ENCODE peak calls at places on chromosomes 11 and 22, in six cellular contexts. B, Q, Z, S, H and G are unnamed samples.

GRCh38 chr11:47756208-47756607 is 10.9 kb downstream of the FNBP4 start:
- DNase-seq in B (no peak), Q (no peak), Z (no peak), S (no peak), H (no peak), G (no peak)

GRCh38 chr11:22634897-22635629 is 9.4 kb upstream of the FANCF start:
- DNase-seq in B (no peak), Q (peak), Z (peak), S (peak), H (peak), G (no peak)

GRCh38 chr22:35377735-35378134 is 3.2 kb upstream of the HMOX1 start:
- DNase-seq in B (no peak), Q (peak), Z (no peak), S (no peak), H (no peak), G (no peak)

GRCh38 chr11:125182522-125182921 is 18.0 kb downstream of the PKNOX2 start:
- DNase-seq in B (no peak), Q (no peak), Z (no peak), S (no peak), H (no peak), G (no peak)

GRCh38 chr11:134312223-134312622 is 19.6 kb upstream of the GLB1L2 start:
- DNase-seq in B (no peak), Q (no peak), Z (no peak), S (no peak), H (no peak), G (no peak)

GRCh38 chr11:95571861-95572260 is 217.7 kb downstream of the FAM76B start:
- DNase-seq in B (no peak), Q (no peak), Z (no peak), S (no peak), H (no peak), G (no peak)

GRCh38 chr11:57800444-57801184 is 39.0 kb downstream of the CTNND1 start:
- DNase-seq in B (peak), Q (peak), Z (peak), S (peak), H (peak), G (peak)

GRCh38 chr22:24440270-24440717 is 12.9 kb downstream of the ADORA2A start:
- DNase-seq in B (no peak), Q (no peak), Z (no peak), S (no peak), H (no peak), G (no peak)

GRCh38 chr11:1948389-1948788 is 1.3 kb downstream of the MRPL23 start:
- DNase-seq in B (no peak), Q (no peak), Z (no peak), S (no peak), H (no peak), G (no peak)

GRCh38 chr11:121741316-121741715 is 288.5 kb upstream of the SORL1-AS1 start:
- DNase-seq in B (no peak), Q (no peak), Z (peak), S (peak), H (no peak), G (peak)

GRCh38 chr11:102630598-102631448 is 5.7 kb upstream of the MMP20 start:
- DNase-seq in B (no peak), Q (no peak), Z (no peak), S (no peak), H (no peak), G (no peak)

GRCh38 chr22:50691521-50691920 is 18.9 kb downstream of the SHANK3 start:
- DNase-seq in B (peak), Q (peak), Z (peak), S (peak), H (peak), G (peak)

GRCh38 chr11:111456859-111457730 is 55.1 kb downstream of the BTG4 start:
- DNase-seq in B (no peak), Q (no peak), Z (no peak), S (no peak), H (no peak), G (no peak)

GRCh38 chr22:27668828-27669797 is 132.4 kb downstream of the MN1 start:
- DNase-seq in B (peak), Q (peak), Z (peak), S (peak), H (peak), G (peak)

GRCh38 chr22:26968873-26969272 is 311.5 kb downstream of the MIAT start:
- DNase-seq in B (no peak), Q (no peak), Z (no peak), S (no peak), H (peak), G (no peak)

GRCh38 chr11:67024410-67024809 is 1.5 kb downstream of the SYT12 start:
- DNase-seq in B (no peak), Q (no peak), Z (no peak), S (no peak), H (no peak), G (no peak)

GRCh38 chr11:128733440-128734115 is 39.7 kb downstream of the FLI1 start:
- DNase-seq in B (no peak), Q (peak), Z (no peak), S (peak), H (peak), G (peak)

GRCh38 chr22:49147171-49147570 is 680.5 kb downstream of the BRD1 start:
- DNase-seq in B (no peak), Q (no peak), Z (no peak), S (no peak), H (no peak), G (no peak)

GRCh38 chr11:69353696-69354544 is 60.0 kb downstream of the MYEOV start:
- DNase-seq in B (no peak), Q (peak), Z (no peak), S (no peak), H (peak), G (no peak)

GRCh38 chr22:39937881-39938280 is 22.3 kb upstream of the TMA7B start:
- DNase-seq in B (no peak), Q (no peak), Z (no peak), S (no peak), H (no peak), G (no peak)

GRCh38 chr22:24768537-24769374 is 5.8 kb downstream of the PIWIL3 start:
- DNase-seq in B (peak), Q (peak), Z (peak), S (peak), H (peak), G (peak)

GRCh38 chr11:75303544-75304224 is 47.8 kb downstream of the ARRB1 start:
- DNase-seq in B (no peak), Q (peak), Z (no peak), S (no peak), H (no peak), G (no peak)

GRCh38 chr11:111797145-111797581 is 31.0 kb upstream of the PPP2R1B start:
- DNase-seq in B (no peak), Q (no peak), Z (peak), S (peak), H (peak), G (peak)

GRCh38 chr11:133810179-133810550 is 35.1 kb downstream of the SPATA19 start:
- DNase-seq in B (no peak), Q (no peak), Z (no peak), S (no peak), H (no peak), G (no peak)

GRCh38 chr11:10304495-10305261 is at the start of gene ADM:
- DNase-seq in B (peak), Q (peak), Z (peak), S (peak), H (peak), G (peak)

GRCh38 chr11:134277176-134278001 is 1.2 kb downstream of the GLB1L3 start:
- DNase-seq in B (no peak), Q (peak), Z (no peak), S (no peak), H (peak), G (no peak)

GRCh38 chr11:111512296-111513239 is at the start of gene BTG4:
- DNase-seq in B (no peak), Q (peak), Z (no peak), S (no peak), H (peak), G (no peak)

GRCh38 chr11:30474151-30474954 is 111.8 kb downstream of the MPPED2 start:
- DNase-seq in B (no peak), Q (no peak), Z (no peak), S (no peak), H (no peak), G (no peak)

GRCh38 chr11:16382638-16383380 is 26.5 kb upstream of the SOX6 start:
- DNase-seq in B (no peak), Q (no peak), Z (no peak), S (peak), H (no peak), G (peak)

GRCh38 chr22:41603873-41604332 is 14.3 kb upstream of the PMM1 start:
- DNase-seq in B (no peak), Q (no peak), Z (no peak), S (no peak), H (no peak), G (no peak)

GRCh38 chr11:77284476-77285468 is 16.7 kb downstream of the GDPD4 start:
- DNase-seq in B (no peak), Q (no peak), Z (no peak), S (no peak), H (no peak), G (no peak)

GRCh38 chr11:73950869-73951710 is at the start of gene DNAJB13:
- DNase-seq in B (peak), Q (peak), Z (peak), S (peak), H (peak), G (peak)

GRCh38 chr22:24208012-24208749 is 26.9 kb downstream of the SUSD2 start:
- DNase-seq in B (peak), Q (no peak), Z (peak), S (peak), H (peak), G (peak)

GRCh38 chr22:19853879-19854777 is 546 bp downstream of the GNB1L start:
- DNase-seq in B (peak), Q (peak), Z (peak), S (no peak), H (no peak), G (peak)

GRCh38 chr22:39519681-39520053 is 695 bp upstream of the ATF4 start:
- DNase-seq in B (no peak), Q (no peak), Z (no peak), S (no peak), H (peak), G (no peak)

GRCh38 chr11:20119315-20119714 is 41.0 kb downstream of the DBX1 start:
- DNase-seq in B (no peak), Q (no peak), Z (no peak), S (no peak), H (no peak), G (no peak)

GRCh38 chr22:44648821-44649566 is 53.0 kb upstream of the PRR5 start:
- DNase-seq in B (no peak), Q (no peak), Z (peak), S (peak), H (peak), G (peak)

GRCh38 chr22:18024276-18024939 is at the start of gene MICAL3:
- DNase-seq in B (peak), Q (peak), Z (peak), S (peak), H (peak), G (peak)

DNA sequence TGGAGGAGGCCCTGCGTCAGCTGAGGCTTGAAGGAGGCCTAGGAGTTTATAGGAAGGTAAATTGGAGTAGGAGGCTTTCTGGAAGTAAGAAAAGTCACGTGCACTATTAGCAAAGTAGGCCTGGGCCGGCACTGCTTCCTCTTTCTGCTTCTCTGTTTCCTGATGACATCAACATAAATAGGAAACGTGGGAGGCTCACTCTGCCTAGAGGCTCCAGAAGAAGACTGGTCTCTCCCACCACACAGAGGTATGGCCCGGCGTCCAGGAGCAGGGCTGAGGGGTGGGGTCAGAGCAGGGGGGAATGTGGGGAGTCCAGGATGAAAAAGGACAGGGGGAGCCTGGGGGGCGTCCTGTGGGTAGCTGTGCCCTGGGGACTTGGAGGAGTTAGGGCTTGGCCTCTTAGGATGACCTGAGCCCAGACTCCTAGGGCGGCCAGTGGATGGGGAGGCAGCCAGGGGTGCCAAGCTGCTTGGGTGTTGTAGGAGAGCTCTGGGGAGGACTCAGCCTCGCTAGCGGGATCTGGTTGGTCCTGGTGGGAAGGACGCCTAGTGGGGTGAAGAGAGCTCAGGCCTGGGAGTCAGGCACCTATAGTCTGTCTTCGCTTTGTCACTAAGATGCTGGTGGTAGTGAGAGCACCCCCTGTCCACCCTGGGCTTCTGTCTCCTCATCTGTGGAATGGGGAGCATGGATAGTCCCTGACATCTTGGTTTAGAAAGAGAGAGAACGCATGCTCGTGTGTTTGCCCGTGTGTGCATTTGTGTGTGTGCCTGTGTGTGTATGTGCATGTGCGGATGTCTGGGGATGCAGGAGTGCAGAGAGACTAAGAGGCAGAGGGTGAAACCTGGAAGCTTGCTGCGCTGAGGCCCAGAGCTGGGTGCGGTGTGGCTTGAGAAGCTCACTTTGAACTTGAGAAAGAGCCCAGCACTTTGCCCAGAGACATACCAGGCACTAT is at the start of gene CSF2RB:
- DNase-seq in B (no peak), Q (peak), Z (peak), S (no peak), H (no peak), G (no peak)
- H3K4me3 ChIP-seq in B (no peak), Q (no peak), Z (no peak), S (no peak), H (no peak), G (no peak)

DNA sequence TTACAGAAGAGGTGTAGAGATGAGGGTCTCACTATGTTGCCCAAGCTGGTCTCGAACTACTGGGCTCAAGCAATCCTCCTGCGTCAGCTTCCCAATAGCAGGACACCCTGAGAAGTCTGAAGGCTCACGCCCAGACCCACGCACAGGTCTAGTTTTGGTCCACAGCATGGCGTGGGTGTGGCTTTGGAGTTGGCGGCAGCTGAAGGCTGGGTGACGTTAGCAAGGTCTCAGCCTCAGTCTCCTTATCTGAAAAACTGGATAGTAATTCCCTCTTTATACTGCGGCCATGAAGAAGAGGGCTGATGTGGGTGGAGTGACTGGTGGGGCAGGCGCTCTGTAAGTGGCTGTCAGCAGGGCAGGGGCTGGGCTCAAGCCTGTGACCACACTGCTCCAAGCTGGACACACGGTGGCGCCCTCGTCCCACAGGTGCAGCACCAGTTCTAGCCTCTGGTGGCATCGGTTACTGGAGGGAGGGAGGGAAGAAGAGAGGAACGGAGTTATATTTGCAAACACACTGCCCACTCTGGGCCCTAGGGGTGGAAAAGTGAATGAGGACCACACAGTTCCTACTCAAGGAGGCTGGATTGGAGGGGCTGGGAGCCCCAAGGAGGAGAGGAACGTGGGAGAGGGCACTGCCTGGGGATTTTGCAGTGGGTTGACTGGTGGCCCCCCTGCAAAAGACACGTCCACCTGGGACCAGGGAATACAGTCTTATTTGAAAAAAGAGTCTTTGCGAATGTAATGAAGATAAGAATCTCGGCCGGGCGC is 19.6 kb upstream of the CARD10 start:
- DNase-seq in B (peak), Q (peak), Z (peak), S (peak), H (peak), G (peak)
- H3K4me3 ChIP-seq in B (no peak), Q (no peak), Z (no peak), S (no peak), H (no peak), G (peak)

DNA sequence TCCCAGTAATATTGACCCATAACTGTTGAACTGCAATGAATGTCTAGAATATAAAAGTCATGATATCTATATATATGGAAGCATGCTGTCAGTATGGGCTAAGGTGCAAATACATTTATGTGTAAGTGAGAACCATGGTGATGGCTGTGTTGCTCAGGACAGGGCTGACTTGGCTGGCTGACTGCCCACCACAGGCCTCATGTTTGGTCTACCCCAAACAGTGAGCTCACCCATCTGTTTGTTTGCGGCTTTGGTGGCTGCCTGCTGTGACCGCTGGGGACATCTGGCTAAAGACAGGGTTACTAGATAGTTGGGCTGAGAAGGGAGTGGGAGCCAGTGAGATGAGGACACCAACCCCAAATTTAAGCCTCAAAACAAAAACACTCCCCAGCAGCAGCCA is 6.3 kb downstream of the CD44 start:
- DNase-seq in B (no peak), Q (no peak), Z (no peak), S (peak), H (no peak), G (no peak)
- H3K4me3 ChIP-seq in B (no peak), Q (no peak), Z (no peak), S (no peak), H (no peak), G (no peak)

GRCh38 chr11:79487412-79487811 is 46.6 kb upstream of the TENM4 start:
- DNase-seq in B (no peak), Q (peak), Z (no peak), S (no peak), H (no peak), G (no peak)

GRCh38 chr11:79488286-79488685 is 47.5 kb upstream of the TENM4 start:
- DNase-seq in B (no peak), Q (peak), Z (peak), S (no peak), H (peak), G (no peak)

GRCh38 chr11:79484872-79485271 is 44.0 kb upstream of the TENM4 start:
- DNase-seq in B (no peak), Q (no peak), Z (no peak), S (no peak), H (no peak), G (no peak)

GRCh38 chr11:79486239-79486984 is 45.6 kb upstream of the TENM4 start:
- DNase-seq in B (no peak), Q (peak), Z (no peak), S (no peak), H (peak), G (no peak)

DNA sequence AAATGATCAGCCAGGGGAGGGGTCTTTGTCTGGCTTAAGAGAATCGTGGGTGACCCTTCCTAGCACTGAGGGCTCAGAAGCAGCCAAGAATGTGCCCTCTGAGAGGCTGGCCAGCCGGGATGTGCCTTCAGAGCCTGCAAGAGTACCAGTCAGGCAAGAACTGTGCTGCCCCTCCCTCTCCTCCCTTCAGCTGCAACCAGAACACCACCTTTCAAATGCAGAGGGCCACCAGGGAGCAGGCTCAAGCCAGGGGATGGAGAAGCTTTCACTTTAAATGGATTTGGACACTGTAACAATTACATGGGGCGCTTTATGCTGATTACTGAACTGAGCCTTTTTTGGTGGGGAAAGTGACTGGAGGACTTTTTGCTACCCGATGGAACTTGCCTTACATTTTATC is 44.9 kb upstream of the TENM4 start:
- DNase-seq in B (no peak), Q (peak), Z (no peak), S (no peak), H (no peak), G (no peak)
- H3K4me3 ChIP-seq in B (no peak), Q (no peak), Z (no peak), S (no peak), H (no peak), G (no peak)

DNA sequence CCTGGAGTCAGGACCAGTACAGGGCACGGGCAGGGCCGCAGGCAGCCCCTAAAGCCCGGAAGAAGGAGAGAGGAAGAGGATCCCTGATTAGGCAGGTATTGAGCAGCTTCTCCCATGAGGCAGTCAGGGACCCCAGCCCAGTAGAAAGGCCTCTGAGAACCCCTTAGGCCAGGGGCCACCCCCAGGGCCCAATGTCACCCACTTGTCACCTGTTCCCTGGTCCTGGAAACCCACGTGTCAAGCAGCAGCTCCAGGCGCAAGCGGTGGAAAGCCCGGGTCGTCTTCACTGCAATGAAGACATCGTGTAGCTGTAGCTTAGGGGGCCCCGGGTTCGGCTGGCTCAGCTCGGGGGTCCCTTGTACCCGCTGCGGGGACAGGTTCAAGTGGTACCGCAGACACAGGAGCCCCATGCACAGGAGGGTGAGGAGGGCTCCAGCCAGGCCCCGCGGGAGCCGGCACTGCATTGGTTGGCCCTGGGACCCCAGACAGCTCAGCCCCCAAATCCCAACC is 415 bp downstream of the MFNG start:
- DNase-seq in B (no peak), Q (no peak), Z (no peak), S (no peak), H (no peak), G (no peak)
- H3K4me3 ChIP-seq in B (no peak), Q (no peak), Z (no peak), S (no peak), H (no peak), G (no peak)